ENCODE peak calls at places on chromosomes 4 and X, in nine cellular contexts. W is ovary, C is testis, V is K562, J is H1, K is stomach, Y is breast epithelium, N is vagina, S is upper lobe of left lung. P is an unnamed sample.

GRCh38 chrX:36087366-36087765 is 167.8 kb downstream of the CFAP47 start:
- DNase-seq in C (no peak), W (no peak), S (no peak), K (no peak), J (no peak), Y (no peak), V (no peak), N (no peak), P (no peak)

GRCh38 chr4:38149472-38149871 is 189.3 kb downstream of the PTTG2 start:
- DNase-seq in S (no peak), K (no peak), N (no peak), V (no peak), C (no peak), J (no peak), W (no peak), Y (no peak), P (no peak)

GRCh38 chr4:183284965-183285364 is 35.1 kb downstream of the CLDN22 start:
- DNase-seq in V (no peak), W (no peak), C (no peak), K (no peak), N (no peak), J (no peak), Y (no peak), S (no peak), P (no peak)

GRCh38 chr4:152479428-152480026 is 56.4 kb downstream of the FBXW7 start:
- DNase-seq in S (no peak), K (no peak), N (no peak), J (no peak), Y (no peak), W (no peak), V (no peak), C (no peak), P (no peak)

GRCh38 chrX:103839404-103839803 is 7.3 kb upstream of the RAB9B start:
- DNase-seq in S (no peak), Y (no peak), W (no peak), C (no peak), J (no peak), V (no peak), K (no peak), N (no peak), P (no peak)

GRCh38 chr4:19329631-19330030 is 922.1 kb upstream of the SLIT2 start:
- DNase-seq in V (no peak), Y (no peak), J (no peak), K (no peak), C (no peak), S (no peak), N (no peak), W (no peak), P (no peak)

GRCh38 chr4:139600662-139601061 is 44.6 kb upstream of the SETD7 start:
- DNase-seq in K (no peak), J (no peak), V (no peak), Y (no peak), N (no peak), C (no peak), W (no peak), S (no peak), P (no peak)

GRCh38 chr4:151646322-151646721 is 114.5 kb downstream of the GATB start:
- DNase-seq in C (no peak), W (no peak), V (no peak), N (no peak), J (no peak), K (no peak), Y (no peak), S (no peak), P (no peak)

GRCh38 chr4:4864443-4864939 is 5.0 kb downstream of the MSX1 start:
- DNase-seq in V (no peak), S (no peak), J (no peak), N (no peak), Y (no peak), K (no peak), C (no peak), W (no peak), P (peak; percentile 52)

GRCh38 chr4:8282134-8282641 is 12.6 kb downstream of the HTRA3 start:
- DNase-seq in S (no peak), V (no peak), W (no peak), K (no peak), C (no peak), J (no peak), Y (no peak), N (no peak), P (peak; percentile 51)

GRCh38 chr4:8281519-8282133 is 12.1 kb downstream of the HTRA3 start:
- DNase-seq in Y (no peak), S (peak; percentile 90), J (no peak), N (no peak), W (peak; percentile 78), V (no peak), C (peak; percentile 83), K (no peak), P (peak; percentile 61)

GRCh38 chr4:8279321-8280157 is 10.0 kb downstream of the HTRA3 start:
- DNase-seq in N (no peak), V (no peak), S (no peak), C (no peak), W (peak; percentile 18), Y (no peak), K (no peak), J (no peak), P (peak; percentile 54)

GRCh38 chr4:8280158-8280875 is 10.8 kb downstream of the HTRA3 start:
- DNase-seq in S (peak; percentile 62), Y (no peak), C (no peak), K (no peak), V (no peak), J (no peak), W (peak; percentile 18), N (no peak), P (peak; percentile 59)

DNA sequence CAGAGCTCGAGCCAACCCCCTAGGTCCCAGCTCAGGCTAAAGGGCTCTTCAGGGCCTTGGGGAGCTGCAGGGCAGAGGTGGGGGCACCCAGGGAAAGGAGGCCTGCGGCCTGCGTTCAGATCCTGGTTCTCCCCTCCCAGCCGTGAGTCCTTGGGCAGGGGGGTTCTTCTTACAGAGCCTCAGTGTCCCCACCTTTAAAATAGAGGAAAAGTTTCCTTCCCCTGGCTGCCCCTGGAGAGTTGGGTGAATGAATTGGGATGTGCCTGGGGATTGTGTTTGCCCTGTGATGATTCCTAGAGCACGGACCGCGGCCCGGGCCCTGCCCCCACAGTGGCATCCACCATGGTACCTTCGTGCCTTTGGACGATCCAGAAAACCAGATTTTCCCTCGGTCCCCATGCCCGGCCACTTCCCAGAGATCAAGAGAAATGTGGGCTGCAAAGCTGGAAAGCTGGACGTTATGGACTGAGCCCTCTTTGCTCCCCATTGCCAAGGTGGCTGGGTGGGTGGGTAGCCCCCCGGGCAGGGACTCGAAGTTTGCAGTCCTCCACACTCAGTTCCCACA is 11.4 kb downstream of the HTRA3 start:
- DNase-seq in S (peak; percentile 65), K (no peak), N (no peak), J (no peak), V (no peak), W (peak; percentile 15), C (no peak), Y (no peak), P (peak; percentile 34)
- H3K4me1 ChIP-seq in S (peaks cover 11% of the 10 kb centered on the region), K (peaks cover 41% of the 10 kb centered on the region), N (peaks cover 67% of the 10 kb centered on the region), J (no peaks in the 10 kb centered on the region), V (no peaks in the 10 kb centered on the region), W (peaks cover 27% of the 10 kb centered on the region), C (peaks cover 15% of the 10 kb centered on the region), Y (no peaks in the 10 kb centered on the region), P (no peaks in the 10 kb centered on the region)

DNA sequence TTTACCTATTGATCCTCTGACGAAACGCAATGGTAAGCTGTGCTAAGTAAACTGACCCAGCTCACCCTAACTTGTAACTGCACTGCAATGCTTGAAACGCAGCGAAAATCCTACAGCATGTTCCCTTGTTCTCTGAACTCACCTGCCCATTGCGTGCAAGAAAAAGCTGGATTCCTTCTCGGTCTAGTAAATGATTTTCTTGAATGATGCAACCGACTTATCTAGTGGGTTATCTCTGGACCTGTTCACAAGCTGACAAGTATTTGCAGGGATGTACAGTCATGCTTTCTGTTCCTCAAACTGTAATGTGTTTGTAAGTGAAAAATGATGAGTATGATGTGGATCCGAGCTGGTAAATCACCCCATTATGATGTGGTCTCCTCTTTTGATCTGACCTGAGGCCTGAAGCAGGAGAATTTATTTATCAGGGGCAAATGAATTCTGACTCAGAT is 140.1 kb downstream of the BTC start:
- DNase-seq in J (no peak), V (no peak), N (no peak), S (no peak), W (no peak), K (no peak), C (no peak), Y (no peak), P (no peak)
- TF ChIP-seq POLR2A in J (no peak), V (no peak), N (no peak), S (no peak), W (no peak), K (no peak), C (no peak), Y (no peak), P (no peak)

DNA sequence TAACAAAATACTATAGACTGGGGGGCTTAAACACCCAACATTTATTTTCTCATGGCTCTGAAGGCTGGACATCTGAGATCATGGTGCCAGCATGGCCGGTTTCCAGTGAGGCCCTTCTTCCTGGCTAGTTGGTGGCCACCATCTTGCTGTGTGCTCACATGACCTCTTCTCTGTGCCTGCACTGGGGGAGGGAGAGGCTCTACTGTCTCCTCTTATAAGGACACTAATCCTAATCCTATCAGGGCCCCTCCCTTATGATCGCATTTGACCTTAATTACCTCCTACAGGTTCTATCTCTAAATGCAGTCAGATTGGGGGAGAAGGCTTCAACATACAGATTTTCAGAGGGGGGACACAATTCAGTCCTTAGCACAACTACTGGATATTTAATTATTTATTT is 12.7 kb downstream of the CC2D2A start:
- DNase-seq in Y (no peak), N (no peak), K (no peak), V (no peak), C (no peak), W (no peak), J (no peak), S (no peak), P (no peak)
- H3K4me1 ChIP-seq in Y (no peaks in the 10 kb centered on the region), N (peaks cover 18% of the 10 kb centered on the region), K (peaks cover 21% of the 10 kb centered on the region), V (peaks cover 9% of the 10 kb centered on the region), C (peaks cover 4% of the 10 kb centered on the region), W (no peaks in the 10 kb centered on the region), J (peaks cover 4% of the 10 kb centered on the region), S (no peaks in the 10 kb centered on the region), P (no peaks in the 10 kb centered on the region)

DNA sequence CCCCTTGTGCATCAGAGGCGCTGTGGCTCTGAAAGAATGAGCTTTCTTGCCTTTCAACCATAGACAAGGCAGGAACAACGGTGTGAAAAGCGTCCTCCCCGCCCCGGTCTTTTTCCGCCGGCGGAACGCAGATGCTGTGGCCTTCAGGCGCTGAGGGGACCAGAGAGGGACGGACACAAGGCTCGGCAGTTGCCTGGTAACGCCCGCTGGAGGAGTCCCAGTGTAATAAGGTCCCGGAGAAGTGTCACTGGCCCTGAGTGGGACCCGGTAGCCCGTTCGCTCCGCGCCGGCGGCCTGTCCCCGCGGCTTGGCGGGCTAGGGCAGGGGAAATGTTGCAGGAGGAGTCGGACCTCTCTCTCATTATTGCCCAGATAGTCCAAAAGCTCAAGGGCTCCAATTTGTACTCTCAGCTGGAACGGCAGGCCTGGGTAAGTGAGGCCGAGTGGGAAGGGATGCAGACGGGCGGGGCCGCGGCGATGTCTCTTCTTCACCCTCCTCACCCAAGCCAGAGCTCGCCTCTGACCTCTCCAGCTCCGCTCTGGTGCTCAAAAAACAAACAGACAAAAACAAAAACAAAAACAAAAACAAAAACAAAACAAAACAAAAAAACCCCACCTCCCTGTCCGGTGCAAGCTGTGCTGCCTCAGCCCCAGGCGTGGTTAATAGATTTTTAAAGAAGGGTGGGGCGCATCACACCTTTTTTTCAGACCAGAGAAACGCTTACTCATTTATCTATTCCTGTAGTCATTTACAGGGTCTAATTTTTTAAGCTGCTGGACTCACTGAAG is at the start of gene TBC1D19:
- DNase-seq in V (peak; percentile 84), K (peak; percentile 91), S (peak; percentile 92), N (peak; percentile 88), J (peak; percentile 65), Y (peak; percentile 86), C (peak; percentile 91), W (peak; percentile 85), P (peak; percentile 97)
- TF ChIP-seq POLR2A in V (peak; percentile 60), K (no peak), S (peak; percentile 60), N (no peak), J (peak; percentile 38), Y (no peak), C (no peak), W (no peak), P (no peak)

P was measured in spleen.